ENCODE peak calls at places on chromosomes 5 and 9, in six cellular contexts. H is T-helper 2 cell; K is Right ventricle myocardium superior; R is stimulated activated CD8-positive, alpha-beta memory T cell treated with anti-CD3 and anti-CD28 coated beads, Interleukin-4, amount 100 ng/mL, for 48 hours; I is AG09309; D is adipocyte. C is an unnamed sample.

GRCh38 chr5:173828952-173829351 is 59.2 kb upstream of the CPEB4 start:
- DNase-seq in H (no peak), K (no peak), R (no peak), I (no peak), D (no peak), C (no peak)

GRCh38 chr9:92726971-92727715 is 37.5 kb downstream of the BICD2 start:
- DNase-seq in H (no peak), K (peak; percentile 55), R (peak; percentile 7), I (no peak), D (no peak), C (no peak)

GRCh38 chr9:94511134-94511942 is 43.5 kb upstream of the PCAT7 start:
- DNase-seq in H (no peak), K (no peak), R (no peak), I (no peak), D (peak; percentile 30), C (no peak)

GRCh38 chr9:135245482-135246247 is 158.2 kb downstream of the OLFM1 start:
- DNase-seq in H (no peak), K (peak; percentile 27), R (no peak), I (no peak), D (no peak), C (no peak)

GRCh38 chr5:177980776-177981175 is 15.3 kb downstream of the PROP1 start:
- DNase-seq in H (no peak), K (no peak), R (no peak), I (no peak), D (no peak), C (no peak)

GRCh38 chr5:93622240-93622885 is 39.3 kb downstream of the NR2F1 start:
- DNase-seq in H (no peak), K (no peak), R (no peak), I (peak; percentile 53), D (peak; percentile 67), C (no peak)

GRCh38 chr9:110016340-110016739 is 191.6 kb downstream of the C9orf152 start:
- DNase-seq in H (no peak), K (no peak), R (no peak), I (no peak), D (peak; percentile 45), C (no peak)

GRCh38 chr9:134325813-134326753 is at the start of gene RXRA:
- DNase-seq in H (peak; percentile 71), K (peak; percentile 92), R (peak; percentile 59), I (no peak), D (peak; percentile 95), C (peak; percentile 80)

GRCh38 chr9:108477538-108478006 is 378.2 kb downstream of the ACTL7B start:
- DNase-seq in H (no peak), K (no peak), R (no peak), I (peak; percentile 76), D (peak; percentile 85), C (no peak)

GRCh38 chr9:134768332-134769083 is 112.1 kb upstream of the FCN2 start:
- DNase-seq in H (no peak), K (peak; percentile 73), R (no peak), I (no peak), D (no peak), C (no peak)

GRCh38 chr9:38380230-38380871 is 12.2 kb upstream of the ALDH1B1 start:
- DNase-seq in H (no peak), K (no peak), R (no peak), I (no peak), D (no peak), C (no peak)

GRCh38 chr9:103183569-103184191 is 188.5 kb downstream of the CYLC2 start:
- DNase-seq in H (no peak), K (no peak), R (no peak), I (no peak), D (no peak), C (no peak)

GRCh38 chr9:5551368-5551767 is 41.0 kb downstream of the PDCD1LG2 start:
- DNase-seq in H (no peak), K (no peak), R (no peak), I (no peak), D (no peak), C (no peak)

GRCh38 chr9:95157491-95158151 is 159.9 kb downstream of the FANCC start:
- DNase-seq in H (no peak), K (no peak), R (no peak), I (no peak), D (peak; percentile 76), C (no peak)

C was measured in CD14-positive monocyte.